ENCODE peak calls at places on chromosomes 7 and 10, in seven cellular contexts. M is Caki2; X is naive thymus-derived CD8-positive, alpha-beta T cell; Y is right cardiac atrium; U is kidney tubule cell; R is CD4-positive, alpha-beta memory T cell; J is prostate gland. E is an unnamed sample.

GRCh38 chr7:146655928-146656797 is 539.6 kb downstream of the CNTNAP2 start:
- DNase-seq in M (peak), X (no peak), R (no peak), Y (no peak), J (no peak), U (no peak), E (peak)

GRCh38 chr10:4303045-4303444 is 518.0 kb upstream of the KLF6 start:
- DNase-seq in Y (no peak), M (no peak), R (no peak), X (no peak), J (no peak), U (no peak), E (no peak)

GRCh38 chr7:127107601-127108007 is 145.1 kb downstream of the GRM8 start:
- DNase-seq in J (peak), M (peak), X (peak), U (peak), R (peak), Y (no peak), E (peak)

GRCh38 chr7:20219446-20220292 is 2.5 kb upstream of the MACC1 start:
- DNase-seq in U (peak), Y (peak), J (no peak), M (peak), R (no peak), X (no peak), E (peak)

GRCh38 chr10:124641282-124642075 is 102.7 kb downstream of the FAM53B start:
- DNase-seq in R (peak), Y (peak), X (no peak), U (no peak), J (no peak), M (no peak), E (no peak)

GRCh38 chr7:25496394-25497103 is 268.3 kb upstream of the NPVF start:
- DNase-seq in Y (no peak), M (no peak), X (peak), U (no peak), J (no peak), R (no peak), E (no peak)

GRCh38 chr10:5551531-5552375 is 27.0 kb downstream of the CALML3 start:
- DNase-seq in M (peak), U (peak), Y (no peak), J (no peak), X (peak), R (no peak), E (peak)

GRCh38 chr10:128286413-128287097 is 160.3 kb upstream of the MKI67 start:
- DNase-seq in Y (no peak), U (no peak), X (no peak), M (no peak), R (no peak), J (no peak), E (no peak)

GRCh38 chr7:47150497-47151260 is 431.2 kb downstream of the TNS3 start:
- DNase-seq in M (no peak), R (no peak), Y (no peak), J (no peak), U (no peak), X (no peak), E (no peak)

GRCh38 chr7:71384094-71384493 is 252.2 kb downstream of the GALNT17 start:
- DNase-seq in U (no peak), Y (no peak), J (no peak), M (no peak), R (no peak), X (no peak), E (no peak)

GRCh38 chr10:86580549-86580886 is 58.9 kb upstream of the WAPL start:
- DNase-seq in R (no peak), U (no peak), X (no peak), Y (no peak), M (no peak), J (no peak), E (no peak)

GRCh38 chr7:13107291-13107690 is 419.9 kb downstream of the ARL4A start:
- DNase-seq in U (no peak), Y (no peak), X (no peak), J (no peak), M (no peak), R (no peak), E (no peak)

GRCh38 chr10:97333601-97334369 is 744 bp downstream of the FRAT2 start:
- DNase-seq in R (peak), J (no peak), X (peak), M (peak), Y (peak), U (peak), E (peak)

GRCh38 chr7:96414931-96415292 is 93.0 kb upstream of the SLC25A13 start:
- DNase-seq in X (peak), R (peak), U (peak), J (peak), Y (no peak), M (no peak), E (peak)

GRCh38 chr7:103011650-103012049 is 62.9 kb downstream of the FBXL13 start:
- DNase-seq in X (no peak), M (no peak), R (no peak), Y (no peak), J (no peak), U (no peak), E (no peak)

GRCh38 chr7:135508853-135509588 is 881 bp downstream of the CNOT4 start:
- DNase-seq in X (peak), Y (no peak), U (peak), M (peak), J (peak), R (peak), E (peak)

GRCh38 chr7:155375337-155376277 is 77.9 kb downstream of the INSIG1 start:
- DNase-seq in J (no peak), R (no peak), Y (no peak), M (no peak), U (peak), X (no peak), E (no peak)

GRCh38 chr10:72659694-72660093 is 32.2 kb upstream of the MCU start:
- DNase-seq in R (no peak), X (no peak), Y (no peak), U (peak), M (peak), J (no peak), E (no peak)

GRCh38 chr10:29949411-29950011 is 109.9 kb downstream of the JCAD start:
- DNase-seq in M (peak), R (no peak), U (peak), J (no peak), Y (no peak), X (no peak), E (peak)

GRCh38 chr10:100802196-100802595 is 56.8 kb downstream of the PAX2 start:
- DNase-seq in Y (no peak), U (no peak), M (no peak), X (no peak), R (no peak), J (no peak), E (no peak)

GRCh38 chr10:24153016-24153415 is 55.9 kb upstream of the KIAA1217 start:
- DNase-seq in U (no peak), M (no peak), Y (no peak), R (no peak), X (no peak), J (no peak), E (no peak)